ENCODE peak calls at places on chromosome 15, in nine cellular contexts. I is tibial artery, Z is brain microvascular endothelial cell, Y is left ventricle myocardium inferior, J is esophagus squamous epithelium, W is HL-60, X is psoas muscle, P is lower leg skin, S is stomach. B is an unnamed sample.

GRCh38 chr15:31402511-31403056 is 75.9 kb downstream of the KLF13 start:
- DNase-seq in I (peak), Z (peak), Y (peak), J (no peak), W (no peak), X (peak), P (no peak), S (no peak), B (no peak)

GRCh38 chr15:23035964-23036566 is 3.3 kb downstream of the TUBGCP5 start:
- DNase-seq in I (no peak), Z (peak), Y (no peak), J (no peak), W (peak), X (no peak), P (peak), S (peak), B (no peak)

GRCh38 chr15:45635191-45635638 is 386 bp downstream of the SQOR start:
- DNase-seq in I (peak), Z (no peak), Y (peak), J (peak), W (no peak), X (peak), P (peak), S (peak), B (no peak)

GRCh38 chr15:63832620-63833245 is 1.0 kb downstream of the HERC1 start:
- DNase-seq in I (no peak), Z (no peak), Y (no peak), J (no peak), W (no peak), X (no peak), P (no peak), S (no peak), B (no peak)

GRCh38 chr15:44763187-44763586 is 26.9 kb downstream of the TRIM69 start:
- DNase-seq in I (no peak), Z (no peak), Y (no peak), J (no peak), W (no peak), X (no peak), P (no peak), S (no peak), B (no peak)

GRCh38 chr15:82544431-82544830 is 4.2 kb upstream of the RPS17 start:
- DNase-seq in I (no peak), Z (no peak), Y (no peak), J (no peak), W (no peak), X (no peak), P (no peak), S (no peak), B (no peak)

GRCh38 chr15:80183886-80184285 is 31.1 kb downstream of the FAH start:
- DNase-seq in I (no peak), Z (no peak), Y (no peak), J (no peak), W (no peak), X (no peak), P (no peak), S (no peak), B (no peak)

GRCh38 chr15:101490922-101491738 is 1.6 kb upstream of the PCSK6 start:
- DNase-seq in I (no peak), Z (no peak), Y (no peak), J (no peak), W (no peak), X (no peak), P (no peak), S (no peak), B (no peak)

GRCh38 chr15:92205255-92205739 is 188.4 kb upstream of the ST8SIA2 start:
- DNase-seq in I (no peak), Z (no peak), Y (peak), J (no peak), W (no peak), X (no peak), P (no peak), S (no peak), B (no peak)

DNA sequence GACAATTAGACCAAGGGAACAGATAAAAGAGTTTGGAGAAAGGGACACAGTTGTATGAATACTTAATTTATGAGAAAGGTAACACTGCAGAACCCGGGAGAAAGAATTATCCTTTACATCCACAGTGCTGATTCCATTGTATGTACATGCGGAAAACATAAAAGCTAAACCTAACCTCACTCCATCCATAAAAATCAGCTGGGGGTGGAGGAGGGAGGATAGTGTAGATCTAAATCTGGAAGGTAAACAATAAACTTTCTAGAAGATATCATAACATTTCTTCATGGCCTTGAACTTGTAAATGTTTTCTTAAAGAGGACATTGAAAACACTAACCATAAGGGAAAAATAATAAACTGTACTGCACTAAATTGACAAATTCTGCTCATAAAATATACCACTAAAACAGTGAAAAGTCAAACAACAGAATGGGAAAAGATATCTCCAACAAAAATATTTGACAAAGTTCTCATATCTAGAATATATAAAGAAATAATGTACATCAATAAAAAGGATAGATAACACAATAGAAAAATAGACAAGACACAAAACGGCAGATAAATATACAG is 220.5 kb downstream of the DPH6 start:
- DNase-seq in I (no peak), Z (no peak), Y (no peak), J (no peak), W (no peak), X (no peak), P (no peak), S (no peak), B (no peak)
- H3K4me3 ChIP-seq in I (no peak), Z (no peak), Y (no peak), J (no peak), W (no peak), X (no peak), P (no peak), S (no peak), B (no peak)

GRCh38 chr15:98548172-98548971 is 100.0 kb upstream of the IGF1R start:
- DNase-seq in I (peak), Z (peak), Y (peak), J (peak), W (peak), X (peak), P (peak), S (peak), B (no peak)
- TF ChIP-seq CTCF in I (peak), Z (peak), Y (peak), J (no peak), W (no peak), X (no peak), P (no peak), S (no peak), B (peak)

DNA sequence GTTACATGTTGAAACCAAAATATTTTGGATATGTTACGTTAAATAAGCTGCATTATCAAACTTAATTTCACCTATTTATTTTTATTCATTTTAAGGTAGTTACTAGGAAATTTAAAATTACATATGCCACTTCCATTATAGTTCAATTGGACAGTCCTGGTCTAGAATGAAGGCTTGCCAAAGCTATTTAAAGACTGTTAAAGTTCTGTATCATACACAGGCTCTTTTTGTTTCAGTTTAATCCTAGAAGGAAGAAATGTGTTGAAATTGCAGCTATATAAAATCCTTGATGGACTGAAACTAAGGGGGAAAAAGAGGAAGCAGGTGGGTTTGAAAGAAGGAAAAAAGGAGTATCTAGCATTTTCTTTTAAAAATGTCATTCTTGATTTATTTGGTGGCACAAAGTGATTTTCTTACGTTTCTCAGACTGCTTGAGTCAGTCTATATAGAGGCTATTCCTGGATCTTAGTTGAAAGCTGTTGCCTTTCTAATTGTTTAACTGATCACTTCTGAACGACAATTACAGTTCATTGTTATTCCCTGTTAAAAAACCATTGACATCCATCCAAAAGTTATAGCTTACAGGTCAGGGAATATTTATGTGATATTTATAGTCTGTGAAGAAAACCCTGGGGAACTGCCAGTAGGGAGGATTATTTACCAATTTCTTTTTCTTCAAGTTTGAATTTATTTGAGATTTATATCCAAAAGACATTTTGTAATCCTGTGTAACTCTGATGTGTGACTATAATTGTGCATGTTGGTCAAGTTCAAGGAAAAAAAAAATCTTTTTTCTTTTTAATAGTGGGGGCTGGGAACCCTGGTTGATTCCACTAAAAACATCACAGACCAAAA is 194.9 kb downstream of the RORA start:
- DNase-seq in I (no peak), Z (no peak), Y (no peak), J (no peak), W (no peak), X (no peak), P (no peak), S (no peak), B (no peak)
- H3K4me3 ChIP-seq in I (peak), Z (no peak), Y (peak), J (no peak), W (no peak), X (peak), P (no peak), S (no peak), B (peak)

DNA sequence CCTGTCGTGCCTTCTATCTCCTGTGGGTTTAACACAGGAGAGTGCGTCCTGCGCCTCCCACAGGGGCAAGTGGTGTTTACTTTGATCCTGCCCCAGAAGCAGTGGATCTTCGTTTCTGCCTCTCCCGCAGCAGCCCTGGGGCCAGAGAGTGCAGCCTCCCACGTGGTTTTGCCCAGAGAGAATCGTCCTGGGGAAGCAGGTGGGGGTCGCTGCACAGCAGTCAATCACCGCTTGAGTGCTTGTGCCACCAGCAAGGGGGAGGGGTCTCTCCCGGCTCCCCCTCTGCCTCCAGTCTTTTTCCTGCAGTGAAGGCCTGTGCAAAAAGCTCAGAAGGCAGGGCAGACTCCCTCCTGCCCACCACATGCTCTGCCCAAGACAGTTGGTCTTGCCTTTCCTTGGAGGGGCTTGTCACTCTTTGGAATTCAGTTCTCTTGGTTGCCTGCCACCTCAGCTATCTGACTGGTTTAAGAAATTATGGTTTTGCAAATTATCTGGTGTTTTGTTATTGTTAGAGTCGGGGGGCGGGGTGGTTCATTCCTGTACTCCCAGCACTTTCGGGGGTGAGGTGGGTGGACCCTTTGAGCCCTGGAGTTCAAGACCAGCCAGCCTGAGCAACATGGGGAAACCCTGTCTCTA is 26.9 kb downstream of the STOML1 start:
- DNase-seq in I (peak), Z (no peak), Y (no peak), J (no peak), W (no peak), X (no peak), P (no peak), S (no peak), B (no peak)
- TF ChIP-seq CTCF in I (no peak), Z (no peak), Y (no peak), J (no peak), W (no peak), X (no peak), P (no peak), S (no peak), B (no peak)

GRCh38 chr15:58737298-58737697 is 12.2 kb downstream of the ADAM10 start:
- DNase-seq in I (no peak), Z (no peak), Y (no peak), J (no peak), W (no peak), X (no peak), P (no peak), S (no peak), B (no peak)

GRCh38 chr15:58736244-58736643 is 13.3 kb downstream of the ADAM10 start:
- DNase-seq in I (no peak), Z (no peak), Y (no peak), J (no peak), W (no peak), X (no peak), P (no peak), S (no peak), B (no peak)

GRCh38 chr15:58734859-58735258 is 14.6 kb downstream of the ADAM10 start:
- DNase-seq in I (no peak), Z (no peak), Y (no peak), J (no peak), W (no peak), X (no peak), P (no peak), S (no peak), B (no peak)

GRCh38 chr15:58741032-58741431 is 8.5 kb downstream of the ADAM10 start:
- DNase-seq in I (no peak), Z (no peak), Y (no peak), J (no peak), W (no peak), X (no peak), P (no peak), S (no peak), B (no peak)

GRCh38 chr15:58738051-58738707 is 11.3 kb downstream of the ADAM10 start:
- DNase-seq in I (no peak), Z (no peak), Y (no peak), J (no peak), W (peak), X (no peak), P (no peak), S (no peak), B (no peak)
- H3K4me3 ChIP-seq in I (no peak), Z (no peak), Y (no peak), J (no peak), W (no peak), X (no peak), P (no peak), S (no peak), B (no peak)

GRCh38 chr15:60649845-60650548 is 171.1 kb upstream of the ICE2 start:
- DNase-seq in I (no peak), Z (no peak), Y (no peak), J (no peak), W (no peak), X (no peak), P (no peak), S (no peak), B (no peak)
- TF ChIP-seq CTCF in I (no peak), Z (no peak), Y (no peak), J (no peak), W (no peak), X (no peak), P (no peak), S (no peak), B (no peak)

DNA sequence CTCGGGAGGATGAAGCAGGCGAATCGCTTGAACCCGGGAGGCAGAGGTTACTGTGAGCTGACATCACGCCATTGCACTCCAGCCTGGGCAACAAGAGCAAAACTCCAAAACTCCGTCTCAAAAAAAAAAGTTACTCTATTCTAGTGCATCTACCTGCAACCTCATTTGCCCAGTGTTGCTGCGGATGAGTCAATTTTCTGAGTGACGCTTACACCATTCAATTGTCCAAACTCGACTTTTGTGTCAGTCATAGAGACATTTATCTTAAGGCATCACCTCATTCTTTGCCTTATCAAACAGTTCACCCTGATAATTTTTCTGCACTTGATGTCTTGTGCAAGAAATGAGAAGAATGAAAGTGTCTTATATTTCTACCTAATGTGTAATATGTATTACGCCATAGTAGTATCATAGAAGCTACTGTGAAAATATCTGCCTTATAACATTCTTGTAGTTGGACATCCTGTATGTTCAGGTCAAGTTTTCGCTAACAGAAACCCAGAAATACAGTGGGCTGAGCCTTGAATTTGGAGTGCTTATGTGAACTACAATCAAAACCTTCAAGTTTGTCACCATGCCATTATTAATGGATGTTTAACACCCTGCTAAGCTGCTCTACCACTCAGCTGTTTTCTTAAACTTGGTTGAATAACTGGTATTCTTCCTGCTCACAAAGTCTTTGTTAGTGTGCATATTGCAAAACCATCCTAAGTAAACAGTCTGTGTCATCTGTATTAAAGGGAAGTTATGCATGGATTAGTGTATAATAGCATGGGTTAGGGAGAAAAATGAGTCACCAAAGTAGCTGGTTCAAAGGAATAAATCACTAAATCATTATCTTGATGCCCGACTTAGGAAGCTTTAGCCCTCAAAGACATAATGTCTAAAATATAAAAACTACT is 531.0 kb upstream of the NR2F2 start:
- DNase-seq in I (no peak), Z (peak), Y (no peak), J (no peak), W (no peak), X (no peak), P (no peak), S (no peak), B (peak)
- H3K4me3 ChIP-seq in I (no peak), Z (no peak), Y (no peak), J (no peak), W (no peak), X (no peak), P (no peak), S (no peak), B (no peak)

B was measured in BJ.